ENCODE peak calls at places on chromosomes 13 and 19, in four cellular contexts. K is uterus, R is IMR-90, E is lower leg skin. O is an unnamed sample.

GRCh38 chr13:43368003-43368402 is 344.6 kb downstream of the DNAJC15 start:
- DNase-seq in K (no peak), R (peak; percentile 57), E (no peak), O (no peak)

GRCh38 chr19:41939861-41940442 is 11.7 kb upstream of the ERFL start:
- DNase-seq in K (no peak), R (no peak), E (no peak), O (no peak)

GRCh38 chr19:8446055-8446709 is 1.4 kb downstream of the HNRNPM start:
- DNase-seq in K (no peak), R (no peak), E (no peak), O (no peak)

GRCh38 chr19:51477343-51477742 is 996 bp upstream of the CEACAM18 start:
- DNase-seq in K (no peak), R (no peak), E (peak; percentile 40), O (no peak)

GRCh38 chr13:102680842-102681725 is 13.8 kb downstream of the METTL21C start:
- DNase-seq in K (no peak), R (peak; percentile 30), E (no peak), O (no peak)

GRCh38 chr19:19594371-19594770 is 24.1 kb downstream of the PBX4 start:
- DNase-seq in K (no peak), R (no peak), E (no peak), O (no peak)

GRCh38 chr19:33554821-33555220 is 33.2 kb upstream of the PEPD start:
- DNase-seq in K (no peak), R (no peak), E (no peak), O (no peak)

GRCh38 chr13:80740076-80740475 is 399.1 kb upstream of the SPRY2 start:
- DNase-seq in K (no peak), R (no peak), E (no peak), O (no peak)

GRCh38 chr19:45597425-45598111 is 4.4 kb downstream of the GPR4 start:
- DNase-seq in K (no peak), R (no peak), E (no peak), O (no peak)

GRCh38 chr19:5799247-5800241 is 5.3 kb upstream of the NRTN start:
- DNase-seq in K (no peak), R (no peak), E (no peak), O (peak; percentile 80)

GRCh38 chr19:11659612-11660011 is 62.3 kb downstream of the ZNF627 start:
- DNase-seq in K (no peak), R (peak; percentile 12), E (no peak), O (no peak)

GRCh38 chr19:32416749-32417469 is 11.3 kb downstream of the DPY19L3 start:
- DNase-seq in K (no peak), R (peak; percentile 34), E (no peak), O (no peak)

GRCh38 chr13:76764429-76764828 is 121.8 kb downstream of the KCTD12 start:
- DNase-seq in K (peak; percentile 61), R (peak; percentile 10), E (peak; percentile 92), O (peak; percentile 50)

GRCh38 chr19:17322854-17323253 is 11.8 kb downstream of the ANO8 start:
- DNase-seq in K (no peak), R (no peak), E (no peak), O (no peak)

GRCh38 chr19:9970481-9970880 is 34.2 kb upstream of the OLFM2 start:
- DNase-seq in K (no peak), R (no peak), E (no peak), O (no peak)

GRCh38 chr13:109517516-109517915 is 268.9 kb downstream of the IRS2 start:
- DNase-seq in K (no peak), R (no peak), E (no peak), O (no peak)

DNA sequence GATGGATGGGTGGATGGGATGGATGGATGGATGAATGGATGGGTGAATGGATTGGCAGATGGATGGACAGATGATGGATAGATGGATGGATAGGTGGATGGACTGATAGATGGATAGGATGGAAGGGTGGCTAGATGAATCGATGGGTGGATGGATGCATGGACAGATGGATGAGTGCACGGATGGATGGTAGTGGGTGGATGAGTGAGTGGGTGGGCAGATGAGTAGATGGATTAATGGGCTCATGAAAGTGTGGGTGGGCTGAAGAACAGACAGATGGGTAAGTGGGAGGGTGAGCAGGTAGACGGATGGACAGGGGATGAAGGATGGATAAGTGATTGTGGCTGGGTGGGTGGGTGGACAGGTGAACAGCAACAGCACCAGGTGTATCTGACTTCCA is 5.7 kb downstream of the SEMA6B start:
- DNase-seq in K (no peak), R (no peak), E (no peak), O (no peak)
- TF ChIP-seq POLR2A in K (no peak), R (no peak), E (no peak), O (no peak)

DNA sequence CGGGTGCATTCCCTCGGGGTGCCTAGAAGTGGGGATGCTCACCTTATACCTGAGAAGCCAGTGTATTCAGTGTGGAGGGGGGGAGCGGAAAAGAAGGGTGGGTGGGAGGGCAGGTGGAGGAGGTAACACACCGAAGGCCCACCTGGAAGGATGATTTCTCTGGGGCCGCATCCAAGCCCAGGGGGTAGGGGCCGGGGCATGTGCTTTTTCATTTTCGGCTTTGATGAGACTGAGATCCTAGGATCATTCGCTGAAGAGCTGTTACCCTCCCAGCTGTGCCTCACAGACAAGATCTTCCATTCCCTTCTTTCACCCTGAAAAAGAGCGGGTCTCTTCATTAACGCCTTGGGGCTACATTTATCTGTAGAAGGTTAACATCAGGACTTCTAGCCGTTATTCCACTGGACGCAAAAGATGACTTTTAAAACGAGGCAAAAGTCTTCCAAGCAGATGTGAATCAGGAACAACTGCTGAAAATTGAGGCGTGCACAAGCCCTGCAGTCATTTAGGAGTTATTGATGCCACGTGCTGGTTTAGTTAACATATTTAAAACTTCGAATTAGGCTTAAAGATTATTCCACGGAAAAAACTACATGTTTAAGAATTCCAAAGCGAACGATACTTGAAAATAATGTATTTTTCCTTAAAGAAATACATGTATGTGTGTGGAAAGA is 1.1 kb downstream of the LMO7 start:
- DNase-seq in K (no peak), R (no peak), E (no peak), O (no peak)
- H3K4me3 ChIP-seq in K (peak overlapping the region; percentile 66), R (peak overlapping the region; percentile 80), E (peak overlapping the region; percentile 38), O (peak overlapping the region; percentile 61)

GRCh38 chr13:114313061-114313860 is 1.0 kb upstream of the CHAMP1 start:
- DNase-seq in K (no peak), R (peak; percentile 51), E (no peak), O (peak; percentile 25)
- TF ChIP-seq POLR2A in K (no peak), R (no peak), E (no peak), O (no peak)

GRCh38 chr19:48368942-48369341 is 4.8 kb downstream of the SYNGR4 start:
- DNase-seq in K (no peak), R (no peak), E (no peak), O (no peak)
- H3K4me3 ChIP-seq in K (no peak overlapping the region), R (no peak overlapping the region), E (no peak overlapping the region), O (no peak overlapping the region)

GRCh38 chr13:33172911-33173310 is 112.6 kb downstream of the STARD13 start:
- DNase-seq in K (no peak), R (no peak), E (no peak), O (no peak)
- TF ChIP-seq POLR2A in K (no peak), R (no peak), E (no peak), O (no peak)